ENCODE peak calls at places on chromosomes 2 and 18, in six cellular contexts. One of them, this sample, is unnamed.
A peak's percentile ranks its signal among the peaks of the same experiment; 100 is the strongest.

GRCh38 chr2:138116456-138116855 is 152.2 kb downstream of the HNMT start:
- DNase-seq in MM.1S: no peak
- DNase-seq in A549: no peak
- DNase-seq in H1: no peak
- DNase-seq in fibroblast of lung: no peak
- DNase-seq in PC-9: no peak
- DNase-seq in this sample: no peak

GRCh38 chr18:35282353-35282752 is 7.7 kb downstream of the ZSCAN30 start:
- DNase-seq in MM.1S: no peak
- DNase-seq in A549: no peak
- DNase-seq in H1: no peak
- DNase-seq in fibroblast of lung: peak; percentile 88
- DNase-seq in PC-9: no peak
- DNase-seq in this sample: peak; percentile 94

GRCh38 chr18:59565957-59566356 is 131.3 kb downstream of the CCBE1 start:
- DNase-seq in MM.1S: no peak
- DNase-seq in A549: no peak
- DNase-seq in H1: no peak
- DNase-seq in fibroblast of lung: peak; percentile 16
- DNase-seq in PC-9: no peak
- DNase-seq in this sample: peak; percentile 7

GRCh38 chr2:71546777-71547281 is 93.5 kb downstream of the DYSF start:
- DNase-seq in MM.1S: no peak
- DNase-seq in A549: no peak
- DNase-seq in H1: no peak
- DNase-seq in fibroblast of lung: no peak
- DNase-seq in PC-9: no peak
- DNase-seq in this sample: no peak

GRCh38 chr2:147250652-147251356 is 594.0 kb upstream of the ACVR2A start:
- DNase-seq in MM.1S: no peak
- DNase-seq in A549: no peak
- DNase-seq in H1: no peak
- DNase-seq in fibroblast of lung: no peak
- DNase-seq in PC-9: no peak
- DNase-seq in this sample: no peak

GRCh38 chr2:108927936-108928659 is 60.9 kb downstream of the EDAR start:
- DNase-seq in MM.1S: peak; percentile 35
- DNase-seq in A549: peak; percentile 61
- DNase-seq in H1: no peak
- DNase-seq in fibroblast of lung: peak; percentile 37
- DNase-seq in PC-9: peak; percentile 50
- DNase-seq in this sample: peak; percentile 79

GRCh38 chr18:66534110-66534509 is 69.8 kb downstream of the CDH19 start:
- DNase-seq in MM.1S: no peak
- DNase-seq in A549: no peak
- DNase-seq in H1: no peak
- DNase-seq in fibroblast of lung: no peak
- DNase-seq in PC-9: no peak
- DNase-seq in this sample: no peak

GRCh38 chr2:113407446-113408099 is 29.9 kb upstream of the ZNG1B start:
- DNase-seq in MM.1S: no peak
- DNase-seq in A549: peak; percentile 62
- DNase-seq in H1: no peak
- DNase-seq in fibroblast of lung: peak; percentile 18
- DNase-seq in PC-9: peak; percentile 9
- DNase-seq in this sample: peak; percentile 36

GRCh38 chr2:55061534-55062344 is 11.5 kb upstream of the RTN4 start:
- DNase-seq in MM.1S: no peak
- DNase-seq in A549: no peak
- DNase-seq in H1: no peak
- DNase-seq in fibroblast of lung: no peak
- DNase-seq in PC-9: no peak
- DNase-seq in this sample: no peak

GRCh38 chr18:79580481-79581171 is 99.0 kb upstream of the CTDP1 start:
- DNase-seq in MM.1S: no peak
- DNase-seq in A549: no peak
- DNase-seq in H1: no peak
- DNase-seq in fibroblast of lung: no peak
- DNase-seq in PC-9: no peak
- DNase-seq in this sample: no peak

GRCh38 chr2:7773362-7773973 is 856.3 kb downstream of the RNF144A start:
- DNase-seq in MM.1S: peak; percentile 19
- DNase-seq in A549: no peak
- DNase-seq in H1: no peak
- DNase-seq in fibroblast of lung: peak; percentile 49
- DNase-seq in PC-9: no peak
- DNase-seq in this sample: peak; percentile 52

GRCh38 chr2:54122171-54122935 is 6.9 kb downstream of the ACYP2 start:
- DNase-seq in MM.1S: no peak
- DNase-seq in A549: no peak
- DNase-seq in H1: no peak
- DNase-seq in fibroblast of lung: peak; percentile 62
- DNase-seq in PC-9: no peak
- DNase-seq in this sample: peak; percentile 35

GRCh38 chr2:240782221-240782885 is 37.7 kb downstream of the KIF1A start:
- DNase-seq in MM.1S: no peak
- DNase-seq in A549: no peak
- DNase-seq in H1: no peak
- DNase-seq in fibroblast of lung: no peak
- DNase-seq in PC-9: no peak
- DNase-seq in this sample: no peak

GRCh38 chr2:96254592-96254991 is 11.2 kb downstream of the TMEM127 start:
- DNase-seq in MM.1S: no peak
- DNase-seq in A549: no peak
- DNase-seq in H1: no peak
- DNase-seq in fibroblast of lung: no peak
- DNase-seq in PC-9: no peak
- DNase-seq in this sample: no peak

GRCh38 chr2:116416988-116417387 is 1397.5 kb upstream of the DDX18 start:
- DNase-seq in MM.1S: no peak
- DNase-seq in A549: no peak
- DNase-seq in H1: no peak
- DNase-seq in fibroblast of lung: peak; percentile 4
- DNase-seq in PC-9: no peak
- DNase-seq in this sample: no peak

GRCh38 chr2:41711736-41712135 is 336.1 kb upstream of the PKDCC start:
- DNase-seq in MM.1S: no peak
- DNase-seq in A549: no peak
- DNase-seq in H1: no peak
- DNase-seq in fibroblast of lung: no peak
- DNase-seq in PC-9: no peak
- DNase-seq in this sample: no peak

GRCh38 chr2:106316937-106317336 is 122.8 kb upstream of the UXS1 start:
- DNase-seq in MM.1S: no peak
- DNase-seq in A549: no peak
- DNase-seq in H1: no peak
- DNase-seq in fibroblast of lung: no peak
- DNase-seq in PC-9: no peak
- DNase-seq in this sample: no peak

GRCh38 chr2:66237470-66238354 is 197.2 kb upstream of the MEIS1 start:
- DNase-seq in MM.1S: no peak
- DNase-seq in A549: no peak
- DNase-seq in H1: no peak
- DNase-seq in fibroblast of lung: no peak
- DNase-seq in PC-9: no peak
- DNase-seq in this sample: no peak

GRCh38 chr2:116754371-116755101 is 1060.0 kb upstream of the DDX18 start:
- DNase-seq in MM.1S: no peak
- DNase-seq in A549: no peak
- DNase-seq in H1: peak; percentile 63
- DNase-seq in fibroblast of lung: no peak
- DNase-seq in PC-9: no peak
- DNase-seq in this sample: no peak

GRCh38 chr2:47339745-47340541 is 63.0 kb upstream of the MSH2 start:
- DNase-seq in MM.1S: no peak
- DNase-seq in A549: peak; percentile 59
- DNase-seq in H1: no peak
- DNase-seq in fibroblast of lung: peak; percentile 48
- DNase-seq in PC-9: peak; percentile 81
- DNase-seq in this sample: peak; percentile 83

GRCh38 chr2:106546376-106546990 is 59.3 kb downstream of the CD8B2 start:
- DNase-seq in MM.1S: no peak
- DNase-seq in A549: no peak
- DNase-seq in H1: no peak
- DNase-seq in fibroblast of lung: no peak
- DNase-seq in PC-9: no peak
- DNase-seq in this sample: no peak

GRCh38 chr2:150487537-150488429 is at the start of gene RND3:
- DNase-seq in MM.1S: peak; percentile 92
- DNase-seq in A549: peak; percentile 99
- DNase-seq in H1: peak; percentile 91
- DNase-seq in fibroblast of lung: peak; percentile 98
- DNase-seq in PC-9: peak; percentile 96
- DNase-seq in this sample: peak; percentile 99

GRCh38 chr2:134919360-134920210 is 963 bp downstream of the CCNT2 start:
- DNase-seq in MM.1S: peak; percentile 34
- DNase-seq in A549: peak; percentile 48
- DNase-seq in H1: no peak
- DNase-seq in fibroblast of lung: peak; percentile 23
- DNase-seq in PC-9: no peak
- DNase-seq in this sample: peak; percentile 67

GRCh38 chr2:196277002-196277401 is 105.6 kb upstream of the STK17B start:
- DNase-seq in MM.1S: peak; percentile 61
- DNase-seq in A549: no peak
- DNase-seq in H1: no peak
- DNase-seq in fibroblast of lung: no peak
- DNase-seq in PC-9: no peak
- DNase-seq in this sample: peak; percentile 70

GRCh38 chr2:231655494-231656408 is 52.6 kb upstream of the PTMA start:
- DNase-seq in MM.1S: no peak
- DNase-seq in A549: no peak
- DNase-seq in H1: peak; percentile 57
- DNase-seq in fibroblast of lung: no peak
- DNase-seq in PC-9: no peak
- DNase-seq in this sample: no peak

GRCh38 chr2:23287250-23287704 is 97.7 kb upstream of the KLHL29 start:
- DNase-seq in MM.1S: no peak
- DNase-seq in A549: no peak
- DNase-seq in H1: no peak
- DNase-seq in fibroblast of lung: peak; percentile 69
- DNase-seq in PC-9: no peak
- DNase-seq in this sample: peak; percentile 78

GRCh38 chr2:60629801-60630385 is 76.4 kb upstream of the BCL11A start:
- DNase-seq in MM.1S: no peak
- DNase-seq in A549: no peak
- DNase-seq in H1: no peak
- DNase-seq in fibroblast of lung: no peak
- DNase-seq in PC-9: no peak
- DNase-seq in this sample: peak; percentile 30

GRCh38 chr2:217693363-217693762 is 309.4 kb downstream of the TNS1 start:
- DNase-seq in MM.1S: no peak
- DNase-seq in A549: no peak
- DNase-seq in H1: no peak
- DNase-seq in fibroblast of lung: no peak
- DNase-seq in PC-9: no peak
- DNase-seq in this sample: no peak

GRCh38 chr2:217694296-217694695 is 308.5 kb downstream of the TNS1 start:
- DNase-seq in MM.1S: no peak
- DNase-seq in A549: no peak
- DNase-seq in H1: no peak
- DNase-seq in fibroblast of lung: peak; percentile 36
- DNase-seq in PC-9: no peak
- DNase-seq in this sample: no peak

GRCh38 chr2:217691920-217692666 is 310.7 kb downstream of the TNS1 start:
- DNase-seq in MM.1S: no peak
- DNase-seq in A549: no peak
- DNase-seq in H1: no peak
- DNase-seq in fibroblast of lung: peak; percentile 84
- DNase-seq in PC-9: peak; percentile 46
- DNase-seq in this sample: peak; percentile 91

GRCh38 chr2:217691516-217691915 is 311.3 kb downstream of the TNS1 start:
- DNase-seq in MM.1S: no peak
- DNase-seq in A549: no peak
- DNase-seq in H1: no peak
- DNase-seq in fibroblast of lung: peak; percentile 61
- DNase-seq in PC-9: peak; percentile 6
- DNase-seq in this sample: no peak

DNA sequence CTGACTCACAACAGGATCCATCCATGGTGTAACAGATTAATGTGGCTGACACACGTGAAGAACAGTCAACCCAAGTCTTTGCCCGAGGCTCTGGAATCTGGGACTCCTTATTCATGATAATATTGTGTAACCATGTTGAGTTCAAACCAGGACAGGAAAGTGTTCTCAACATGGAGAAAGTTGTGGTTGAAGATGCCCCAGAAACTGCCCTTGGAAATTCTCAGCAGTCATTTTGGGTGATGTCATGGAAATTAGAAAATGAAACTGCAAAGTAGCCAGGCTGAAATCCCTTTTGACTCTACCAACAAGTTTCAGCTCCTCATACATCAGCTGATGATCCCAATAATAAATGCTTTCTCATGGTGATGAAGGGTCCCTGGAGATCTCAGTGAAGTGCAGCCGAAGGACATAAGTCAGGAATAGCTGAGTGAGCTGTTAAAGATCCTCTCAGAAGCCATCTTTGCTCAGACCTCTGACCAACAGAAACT is 307.7 kb downstream of the TNS1 start:
- DNase-seq in MM.1S: peak; percentile 48
- DNase-seq in A549: no peak
- DNase-seq in H1: no peak
- DNase-seq in fibroblast of lung: peak; percentile 93
- DNase-seq in PC-9: peak; percentile 8
- DNase-seq in this sample: peak; percentile 99
- H3K4me2 ChIP-seq in MM.1S: no peak overlapping the region
- H3K4me2 ChIP-seq in A549: no peak overlapping the region
- H3K4me2 ChIP-seq in H1: no peak overlapping the region
- H3K4me2 ChIP-seq in fibroblast of lung: peak overlapping the region; percentile 42
- H3K4me2 ChIP-seq in PC-9: peak overlapping the region; percentile 28
- H3K4me2 ChIP-seq in this sample: peak overlapping the region; percentile 72

DNA sequence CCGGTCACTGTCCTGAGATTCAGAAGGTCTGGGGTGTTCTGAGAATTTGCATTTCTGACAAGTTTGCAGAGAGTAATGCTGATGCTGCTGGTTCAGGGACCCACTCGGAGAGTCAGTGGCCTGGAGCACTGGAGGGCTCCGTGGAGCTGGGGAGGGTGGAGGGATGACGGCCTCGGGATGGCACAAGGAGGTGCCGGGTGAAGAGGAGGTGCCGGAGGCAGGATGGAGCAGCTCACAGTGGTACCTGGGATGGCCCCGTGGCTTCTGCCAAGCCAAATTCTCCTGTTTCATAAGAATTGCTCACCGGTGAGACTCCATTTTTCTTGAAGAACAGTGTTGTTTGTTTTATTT is 252.9 kb downstream of the LDLRAD4 start:
- DNase-seq in MM.1S: no peak
- DNase-seq in A549: no peak
- DNase-seq in H1: no peak
- DNase-seq in fibroblast of lung: no peak
- DNase-seq in PC-9: no peak
- DNase-seq in this sample: no peak
- H3K4me1 ChIP-seq in MM.1S: no peaks in the 10 kb centered on the region
- H3K4me1 ChIP-seq in A549: no peaks in the 10 kb centered on the region
- H3K4me1 ChIP-seq in H1: peaks cover 2% of the 10 kb centered on the region
- H3K4me1 ChIP-seq in fibroblast of lung: no peaks in the 10 kb centered on the region
- H3K4me1 ChIP-seq in PC-9: no peaks in the 10 kb centered on the region
- H3K4me1 ChIP-seq in this sample: no peaks in the 10 kb centered on the region

GRCh38 chr2:100327742-100328141 is 5.4 kb upstream of the LONRF2 start:
- DNase-seq in MM.1S: no peak
- DNase-seq in A549: no peak
- DNase-seq in H1: no peak
- DNase-seq in fibroblast of lung: no peak
- DNase-seq in PC-9: no peak
- DNase-seq in this sample: no peak
- H3K4me2 ChIP-seq in MM.1S: no peak overlapping the region
- H3K4me2 ChIP-seq in A549: no peak overlapping the region
- H3K4me2 ChIP-seq in H1: no peak overlapping the region
- H3K4me2 ChIP-seq in fibroblast of lung: no peak overlapping the region
- H3K4me2 ChIP-seq in PC-9: no peak overlapping the region
- H3K4me2 ChIP-seq in this sample: no peak overlapping the region

GRCh38 chr2:168528469-168528868 is 72.4 kb downstream of the CERS6 start:
- DNase-seq in MM.1S: no peak
- DNase-seq in A549: peak; percentile 7
- DNase-seq in H1: no peak
- DNase-seq in fibroblast of lung: no peak
- DNase-seq in PC-9: no peak
- DNase-seq in this sample: peak; percentile 61
- H3K4me1 ChIP-seq in MM.1S: no peaks in the 10 kb centered on the region
- H3K4me1 ChIP-seq in A549: peaks cover 42% of the 10 kb centered on the region
- H3K4me1 ChIP-seq in H1: peaks cover 6% of the 10 kb centered on the region
- H3K4me1 ChIP-seq in fibroblast of lung: peaks cover 9% of the 10 kb centered on the region
- H3K4me1 ChIP-seq in PC-9: no peaks in the 10 kb centered on the region
- H3K4me1 ChIP-seq in this sample: peaks cover 56% of the 10 kb centered on the region